ENCODE peak calls at places on chromosomes 2 and 18, in four cellular contexts. M, P, Z and V are unnamed samples.

GRCh38 chr2:11482473-11483031 is 16.6 kb upstream of the E2F6 start:
- DNase-seq in M (no peak), P (no peak), Z (no peak), V (peak; percentile 85)

GRCh38 chr2:235807347-235807746 is 313.5 kb downstream of the AGAP1 start:
- DNase-seq in M (no peak), P (no peak), Z (no peak), V (no peak)

GRCh38 chr2:38778686-38779082 is 674 bp downstream of the GEMIN6 start:
- DNase-seq in M (no peak), P (no peak), Z (no peak), V (no peak)

GRCh38 chr2:226838758-226839555 is 3.1 kb downstream of the RHBDD1 start:
- DNase-seq in M (no peak), P (no peak), Z (no peak), V (no peak)

GRCh38 chr2:226796012-226796839 is 3.4 kb downstream of the IRS1 start:
- DNase-seq in M (peak; percentile 43), P (no peak), Z (no peak), V (no peak)

GRCh38 chr2:63121055-63121834 is 70.6 kb downstream of the OTX1 start:
- DNase-seq in M (no peak), P (no peak), Z (no peak), V (no peak)

GRCh38 chr2:159249955-159250723 is 36.4 kb downstream of the WDSUB1 start:
- DNase-seq in M (peak; percentile 55), P (no peak), Z (peak; percentile 81), V (no peak)

GRCh38 chr2:30149513-30149912 is 2.7 kb downstream of the YPEL5 start:
- DNase-seq in M (no peak), P (no peak), Z (no peak), V (peak; percentile 18)

GRCh38 chr18:46167971-46168370 is 63.8 kb downstream of the HAUS1 start:
- DNase-seq in M (peak; percentile 70), P (no peak), Z (peak; percentile 83), V (no peak)

GRCh38 chr2:33104726-33105125 is 158.0 kb downstream of the LTBP1 start:
- DNase-seq in M (no peak), P (no peak), Z (no peak), V (no peak)

GRCh38 chr2:236984046-236984445 is 101.6 kb upstream of the COPS8 start:
- DNase-seq in M (no peak), P (no peak), Z (no peak), V (no peak)

GRCh38 chr2:239249048-239249447 is 151.8 kb downstream of the HDAC4 start:
- DNase-seq in M (no peak), P (no peak), Z (peak; percentile 45), V (no peak)

GRCh38 chr2:239251971-239252370 is 148.8 kb downstream of the HDAC4 start:
- DNase-seq in M (no peak), P (no peak), Z (peak; percentile 34), V (no peak)

GRCh38 chr2:239247401-239248245 is 153.2 kb downstream of the HDAC4 start:
- DNase-seq in M (no peak), P (no peak), Z (peak; percentile 49), V (no peak)

GRCh38 chr2:239250216-239251071 is 150.4 kb downstream of the HDAC4 start:
- DNase-seq in M (no peak), P (no peak), Z (peak; percentile 43), V (no peak)

GRCh38 chr2:239249781-239250180 is 151.0 kb downstream of the HDAC4 start:
- DNase-seq in M (peak; percentile 73), P (no peak), Z (peak; percentile 76), V (no peak)
- TF ChIP-seq CTCF in M (no peak), P (no peak), Z (no peak), V (no peak)

GRCh38 chr2:140695163-140695562 is 1435.7 kb downstream of the LRP1B start:
- DNase-seq in M (no peak), P (no peak), Z (no peak), V (no peak)
- TF ChIP-seq CTCF in M (no peak), P (no peak), Z (no peak), V (no peak)

DNA sequence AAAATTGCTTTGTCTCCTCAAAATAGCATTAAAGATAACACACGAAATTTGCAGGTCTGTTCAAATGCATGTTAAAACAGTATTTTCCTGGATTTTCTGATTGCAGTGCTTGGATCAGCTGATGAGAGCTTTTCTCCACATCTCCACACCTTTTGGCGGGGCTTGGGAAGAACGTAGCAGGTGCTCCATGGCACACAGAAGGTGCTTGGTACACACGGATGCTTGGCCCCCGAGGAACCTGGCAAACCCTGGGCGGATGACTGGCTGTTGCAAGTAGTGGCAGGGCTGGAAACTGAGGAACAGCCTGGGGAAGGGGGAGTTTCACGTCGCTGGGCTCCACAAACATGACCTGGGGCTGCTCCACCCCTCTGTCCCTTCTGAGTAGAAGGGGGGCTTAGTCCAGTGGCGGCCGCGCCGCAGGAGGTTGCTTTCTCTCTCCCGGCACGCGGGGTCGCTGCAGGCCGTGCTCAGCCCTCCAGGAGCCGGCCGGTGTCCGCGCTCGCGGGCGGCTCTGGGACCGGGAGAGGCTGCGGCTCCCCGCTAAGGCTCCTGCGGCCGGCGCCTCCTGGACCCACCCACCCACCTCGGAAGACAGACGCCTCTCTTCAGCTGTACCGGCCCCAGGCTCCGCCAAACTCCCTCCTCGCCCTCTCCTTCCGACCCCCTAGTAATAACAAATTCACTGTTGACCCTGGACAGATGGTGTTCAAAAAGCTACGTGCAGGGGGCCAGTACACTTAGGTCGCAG is 69.3 kb downstream of the MARCO start:
- DNase-seq in M (peak; percentile 66), P (peak; percentile 51), Z (peak; percentile 41), V (peak; percentile 86)
- TF ChIP-seq CTCF in M (peak; percentile 56), P (peak; percentile 68), Z (peak; percentile 33), V (peak; percentile 51)

GRCh38 chr18:80158365-80158764 is 49.3 kb downstream of the ADNP2 start:
- DNase-seq in M (no peak), P (no peak), Z (no peak), V (no peak)

GRCh38 chr18:80157708-80158343 is 48.8 kb downstream of the ADNP2 start:
- DNase-seq in M (peak; percentile 76), P (peak; percentile 21), Z (peak; percentile 90), V (peak; percentile 79)

GRCh38 chr18:80159713-80160636 is 50.9 kb downstream of the ADNP2 start:
- DNase-seq in M (no peak), P (no peak), Z (no peak), V (peak; percentile 56)

GRCh38 chr18:80149667-80150066 is 40.6 kb downstream of the ADNP2 start:
- DNase-seq in M (no peak), P (no peak), Z (no peak), V (no peak)

DNA sequence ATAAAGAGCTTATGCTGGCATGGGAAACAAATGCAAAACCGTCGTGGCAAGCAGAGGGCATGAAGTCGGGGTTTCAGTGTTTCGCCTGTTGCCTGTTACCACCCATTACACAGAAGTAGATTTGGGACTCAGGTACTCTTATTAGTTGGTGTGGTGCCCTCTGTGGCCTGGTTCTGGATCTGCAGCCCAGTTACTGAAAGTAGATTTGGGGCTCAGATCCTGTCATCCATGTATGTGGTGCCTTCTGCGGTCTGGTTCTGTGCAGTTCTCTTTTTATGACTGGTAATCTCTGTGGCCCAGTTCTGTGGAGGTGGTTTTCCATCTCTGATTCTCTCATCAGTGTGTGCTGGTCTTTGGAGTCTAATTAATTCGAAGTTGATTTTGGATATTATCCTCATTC is 45.2 kb downstream of the ADNP2 start:
- DNase-seq in M (no peak), P (peak; percentile 24), Z (no peak), V (peak; percentile 28)
- TF ChIP-seq CTCF in M (peak; percentile 31), P (peak; percentile 26), Z (peak; percentile 17), V (peak; percentile 6)

GRCh38 chr2:76320716-76321115 is 610.0 kb upstream of the GCFC2 start:
- DNase-seq in M (no peak), P (no peak), Z (no peak), V (no peak)

GRCh38 chr2:76318848-76319247 is 608.1 kb upstream of the GCFC2 start:
- DNase-seq in M (no peak), P (no peak), Z (no peak), V (no peak)

GRCh38 chr2:76323381-76323780 is 612.7 kb upstream of the GCFC2 start:
- DNase-seq in M (no peak), P (no peak), Z (no peak), V (no peak)
- TF ChIP-seq CTCF in M (no peak), P (no peak), Z (no peak), V (no peak)

GRCh38 chr2:200578778-200579177 is 7.0 kb upstream of the AOX1 start:
- DNase-seq in M (no peak), P (no peak), Z (no peak), V (no peak)

GRCh38 chr2:200577000-200577399 is 8.8 kb upstream of the AOX1 start:
- DNase-seq in M (no peak), P (no peak), Z (no peak), V (no peak)

DNA sequence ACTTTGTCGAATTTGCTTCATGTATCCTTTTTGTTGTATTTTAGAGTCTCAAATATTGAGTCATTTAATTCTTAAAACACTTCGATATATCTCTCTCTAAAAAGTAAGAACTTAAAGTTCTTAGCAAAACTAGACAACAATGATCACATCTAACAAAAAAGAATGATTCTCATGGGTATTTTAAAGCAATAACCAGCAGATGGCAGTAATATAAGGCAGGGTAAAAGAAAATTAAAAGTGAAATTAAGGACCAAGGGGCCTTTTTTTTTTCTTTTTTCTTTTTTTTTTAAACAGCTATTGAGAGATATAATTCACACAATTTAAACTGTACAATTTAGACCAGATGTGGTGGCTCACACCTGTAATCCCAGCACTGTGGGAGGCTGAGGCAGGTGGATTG is 9.9 kb upstream of the AOX1 start:
- DNase-seq in M (no peak), P (no peak), Z (no peak), V (no peak)
- TF ChIP-seq CTCF in M (peak; percentile 40), P (peak; percentile 49), Z (peak; percentile 24), V (peak; percentile 26)

GRCh38 chr2:51251356-51251755 is 219.4 kb upstream of the NRXN1 start:
- DNase-seq in M (no peak), P (no peak), Z (no peak), V (no peak)

GRCh38 chr2:51243892-51244570 is 212.1 kb upstream of the NRXN1 start:
- DNase-seq in M (no peak), P (no peak), Z (no peak), V (no peak)

GRCh38 chr2:51247252-51247651 is 215.3 kb upstream of the NRXN1 start:
- DNase-seq in M (no peak), P (no peak), Z (no peak), V (no peak)
- TF ChIP-seq CTCF in M (no peak), P (no peak), Z (no peak), V (no peak)